ENCODE peak calls at places on chromosome X, in nine cellular contexts. K, F, H, D, Q, N, L, X and G are unnamed samples. For H3K4me1 and H3K27me3, the result is how much of the 10 kb centered on the place peaks cover.

GRCh38 chrX:71454222-71454621 is 78.7 kb upstream of the OGT start:
- DNase-seq in Q (no peak), X (no peak), N (no peak), F (no peak), K (no peak), H (no peak), L (peak), D (no peak), G (no peak)

GRCh38 chrX:39144323-39144722 is 343.1 kb downstream of the MID1IP1 start:
- DNase-seq in L (no peak), H (no peak), N (no peak), X (no peak), F (no peak), Q (no peak), K (no peak), D (no peak), G (no peak)

GRCh38 chrX:2463973-2464676 is 36.7 kb downstream of the DHRSX start:
- DNase-seq in F (no peak), N (no peak), H (no peak), Q (peak), L (no peak), X (no peak), D (no peak), K (peak), G (no peak)

GRCh38 chrX:154378059-154378798 is 866 bp upstream of the EMD start:
- DNase-seq in L (peak), K (peak), H (no peak), N (peak), Q (peak), F (peak), X (peak), D (peak), G (peak)

GRCh38 chrX:30513284-30513683 is 64.3 kb downstream of the TASL start:
- DNase-seq in H (no peak), Q (no peak), K (peak), L (no peak), D (no peak), F (no peak), X (no peak), N (no peak), G (no peak)

GRCh38 chrX:72180539-72180938 is 1.0 kb upstream of the PIN4 start:
- DNase-seq in H (no peak), L (no peak), Q (no peak), K (no peak), F (no peak), D (no peak), N (no peak), X (no peak), G (no peak)

GRCh38 chrX:10021461-10022272 is 54.5 kb downstream of the CLDN34 start:
- DNase-seq in F (no peak), N (no peak), Q (no peak), D (no peak), H (no peak), L (peak), X (no peak), K (no peak), G (no peak)

GRCh38 chrX:37976153-37976552 is 30.2 kb upstream of the SYTL5 start:
- DNase-seq in F (no peak), X (no peak), Q (no peak), D (no peak), L (peak), H (no peak), K (no peak), N (no peak), G (no peak)

GRCh38 chrX:132592880-132593279 is 104.0 kb upstream of the MBNL3 start:
- DNase-seq in H (no peak), F (no peak), X (no peak), Q (no peak), L (no peak), K (peak), N (no peak), D (peak), G (peak)

GRCh38 chrX:123171781-123172180 is 12.3 kb upstream of the GRIA3 start:
- DNase-seq in X (no peak), L (no peak), F (no peak), Q (no peak), H (no peak), N (no peak), K (no peak), D (no peak), G (no peak)

GRCh38 chrX:19107035-19107434 is 15.2 kb downstream of the ADGRG2 start:
- DNase-seq in H (no peak), D (no peak), K (peak), N (no peak), L (no peak), Q (no peak), F (no peak), X (no peak), G (no peak)

GRCh38 chrX:66019974-66020373 is 19.9 kb downstream of the VSIG4 start:
- DNase-seq in F (no peak), X (no peak), D (no peak), H (no peak), K (no peak), Q (no peak), L (no peak), N (no peak), G (no peak)
- H3K4me1 ChIP-seq in F (under half), X (under half), D (under half), H (under half), K (under half), Q (under half), L (under half), N (under half), G (under half)

DNA sequence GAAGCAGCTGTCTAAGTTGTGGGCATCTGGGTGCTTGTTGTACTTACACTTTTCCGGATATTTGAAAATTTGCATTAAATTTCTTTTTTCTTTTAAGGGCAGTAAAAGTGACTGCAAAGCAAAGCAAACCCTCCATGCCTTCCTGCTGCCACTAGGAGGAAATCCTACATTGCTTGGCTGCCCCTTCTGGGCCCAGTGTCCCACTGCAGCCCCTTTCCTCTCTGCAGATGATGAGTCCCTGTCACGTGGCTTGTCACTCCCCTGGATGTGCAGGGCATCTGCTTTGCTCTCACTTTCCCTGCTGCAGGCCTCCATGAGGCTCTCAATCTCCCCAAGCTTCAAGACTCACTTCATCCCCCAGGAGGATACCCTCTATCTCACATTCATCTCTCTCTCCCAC is 12.7 kb downstream of the TSR2 start:
- DNase-seq in F (no peak), H (no peak), X (no peak), D (no peak), N (no peak), Q (no peak), K (peak), L (peak), G (peak)
- TF ChIP-seq CTCF in F (no peak), H (no peak), X (no peak), D (no peak), N (no peak), Q (no peak), K (peak), L (peak), G (peak)

DNA sequence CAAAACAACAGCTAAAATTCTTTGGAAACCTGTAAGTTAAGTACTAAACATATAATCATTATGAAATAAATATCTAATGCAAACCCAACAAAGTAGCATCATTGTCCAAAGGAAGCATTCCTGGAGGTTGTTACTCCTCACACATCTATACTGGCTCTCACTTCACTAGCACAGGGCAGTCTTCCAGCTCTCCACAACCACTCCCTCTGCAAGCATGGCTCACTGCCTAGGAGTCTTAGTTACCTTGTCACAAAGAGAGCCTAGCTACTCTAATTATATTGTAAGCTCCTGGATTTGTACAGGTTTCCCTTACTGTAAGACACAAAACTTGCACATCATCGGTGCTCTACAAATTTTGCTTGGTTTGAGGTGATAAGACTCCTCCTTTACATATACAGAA is 76.1 kb downstream of the AMMECR1 start:
- DNase-seq in X (no peak), N (no peak), L (peak), F (peak), D (peak), Q (no peak), H (no peak), K (no peak), G (no peak)
- H3K27me3 ChIP-seq in X (under half), N (under half), L (under half), F (under half), D (under half), Q (under half), H (under half), K (under half), G (under half)

DNA sequence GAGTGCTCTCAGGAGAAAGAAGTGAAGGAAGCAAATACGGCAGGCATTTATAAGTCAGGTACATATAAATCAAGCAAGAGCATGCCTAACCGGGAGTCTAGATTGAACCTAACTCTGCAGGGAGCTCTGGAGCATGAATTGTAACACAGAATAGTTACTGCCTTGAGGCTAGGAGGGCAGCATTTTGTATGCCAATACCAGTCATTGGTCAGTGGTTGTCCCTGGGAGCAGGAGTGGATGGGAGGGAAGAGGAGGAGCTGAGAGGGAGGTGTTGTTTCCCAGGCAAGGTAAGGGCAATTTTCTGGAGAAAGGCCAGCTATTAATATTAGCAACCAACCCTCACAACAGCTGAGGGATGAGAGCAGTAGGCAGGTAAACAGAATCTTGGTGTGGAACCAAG is 224.7 kb upstream of the DCAF8L1 start:
- DNase-seq in Q (no peak), K (peak), X (no peak), F (no peak), D (peak), N (no peak), L (no peak), H (no peak), G (no peak)
- H3K4me1 ChIP-seq in Q (under half), K (under half), X (under half), F (under half), D (under half), N (under half), L (under half), H (under half), G (under half)

GRCh38 chrX:46838974-46839480 is 2.2 kb downstream of the RP2 start:
- DNase-seq in D (no peak), L (peak), N (no peak), K (no peak), X (no peak), Q (no peak), F (no peak), H (no peak), G (no peak)

GRCh38 chrX:46838482-46838857 is 1.6 kb downstream of the RP2 start:
- DNase-seq in X (no peak), N (no peak), K (no peak), Q (no peak), H (no peak), L (peak), F (no peak), D (no peak), G (no peak)

GRCh38 chrX:46840946-46841740 is 4.3 kb downstream of the RP2 start:
- DNase-seq in F (no peak), X (no peak), N (no peak), K (no peak), D (peak), Q (no peak), H (no peak), L (no peak), G (peak)

GRCh38 chrX:46837543-46838481 is 969 bp downstream of the RP2 start:
- DNase-seq in N (no peak), H (no peak), L (peak), Q (no peak), K (no peak), D (no peak), F (no peak), X (no peak), G (no peak)

DNA sequence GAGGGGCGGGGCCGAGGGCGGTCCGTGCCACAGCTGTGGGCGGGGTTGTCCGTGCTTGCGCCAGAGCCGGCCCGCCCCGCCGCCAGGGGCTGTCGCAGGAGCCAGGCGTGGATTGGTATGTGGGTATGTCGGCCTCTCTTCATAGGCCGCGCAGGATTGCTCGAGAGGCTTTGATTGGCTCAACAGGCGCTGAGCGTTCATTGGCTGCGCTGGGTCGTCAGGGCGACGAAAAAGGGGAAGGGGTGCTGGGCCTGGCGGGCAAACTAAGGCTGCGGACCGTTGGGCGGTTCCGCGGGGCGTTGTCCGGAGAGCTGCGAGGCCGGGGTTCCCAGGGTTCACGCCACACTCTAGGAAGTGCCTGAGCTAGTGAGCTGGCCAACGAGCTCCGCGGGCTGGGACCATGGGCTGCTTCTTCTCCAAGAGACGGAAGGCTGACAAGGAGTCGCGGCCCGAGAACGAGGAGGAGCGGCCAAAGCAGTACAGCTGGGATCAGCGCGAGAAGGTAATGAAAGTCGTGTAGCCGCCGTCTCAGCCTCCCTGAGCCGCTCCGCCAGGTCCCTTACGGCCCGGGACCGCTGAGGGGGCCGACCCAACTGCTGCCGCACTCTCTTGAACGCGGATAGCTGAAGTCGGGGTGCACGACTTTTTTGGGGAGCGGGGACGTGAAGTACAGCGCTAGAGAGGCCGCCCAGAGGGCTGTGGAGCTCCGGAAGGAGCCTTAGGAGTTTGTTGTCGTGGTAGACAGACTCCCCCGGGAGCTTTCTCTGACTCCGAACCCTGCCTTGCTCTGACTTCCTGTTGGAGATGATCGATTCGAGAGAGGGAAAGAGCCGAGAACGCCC is at the start of gene RP2:
- DNase-seq in D (peak), X (peak), F (peak), H (peak), L (peak), N (peak), K (peak), Q (peak), G (peak)
- TF ChIP-seq CTCF in D (peak), X (no peak), F (no peak), H (peak), L (no peak), N (no peak), K (no peak), Q (peak), G (no peak)

DNA sequence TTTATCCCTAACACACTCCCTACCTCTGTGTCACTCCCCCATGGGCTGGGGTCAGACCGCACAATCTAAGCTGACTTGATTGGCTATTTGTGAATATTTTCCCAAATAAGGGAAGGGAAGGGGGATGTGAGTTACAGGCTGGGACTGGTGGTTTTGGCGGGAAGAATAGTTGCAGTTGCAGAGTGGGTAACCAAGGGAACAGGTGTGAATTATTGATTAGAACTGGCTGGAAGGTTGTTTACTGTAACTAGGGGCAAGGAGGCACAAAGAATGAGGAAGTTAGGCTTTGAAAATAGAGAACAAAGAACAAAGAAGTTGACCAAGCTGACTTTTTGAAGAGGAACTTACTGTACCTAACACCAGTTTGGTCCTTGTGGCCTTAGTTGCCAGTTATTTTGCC is 88.0 kb upstream of the XAGE2 start:
- DNase-seq in N (no peak), F (no peak), D (no peak), L (no peak), K (no peak), H (no peak), X (no peak), Q (no peak), G (no peak)
- H3K27me3 ChIP-seq in N (under half), F (under half), D (under half), L (under half), K (under half), H (under half), X (under half), Q (under half), G (under half)

GRCh38 chrX:119640621-119641020 is 34.4 kb upstream of the NKRF start:
- DNase-seq in K (no peak), N (no peak), L (no peak), F (no peak), H (no peak), D (no peak), X (no peak), Q (no peak), G (no peak)
- H3K4me1 ChIP-seq in K (under half), N (under half), L (under half), F (under half), H (under half), D (under half), X (under half), Q (under half), G (under half)